ENCODE peak calls at places on chromosomes 13 and 19, in four cellular contexts. P, O, R and U are unnamed samples.

GRCh38 chr13:44120814-44121505 is 241.3 kb downstream of the LACC1 start:
- DNase-seq in P (no peak), O (no peak), R (no peak), U (no peak)

GRCh38 chr19:45419895-45420294 is 3.8 kb downstream of the ERCC1 start:
- DNase-seq in P (no peak), O (no peak), R (no peak), U (no peak)

GRCh38 chr13:31946091-31946770 is 85.3 kb upstream of the FRY start:
- DNase-seq in P (no peak), O (no peak), R (no peak), U (no peak)

GRCh38 chr13:104057851-104058250 is 991.6 kb upstream of the SLC10A2 start:
- DNase-seq in P (no peak), O (no peak), R (no peak), U (no peak)

GRCh38 chr13:106514928-106515634 is 20.4 kb downstream of the EFNB2 start:
- DNase-seq in P (no peak), O (no peak), R (no peak), U (no peak)

GRCh38 chr13:49444517-49445395 is 682 bp downstream of the SETDB2 start:
- DNase-seq in P (no peak), O (peak), R (no peak), U (no peak)

GRCh38 chr19:33752018-33752790 is 44.5 kb upstream of the KCTD15 start:
- DNase-seq in P (no peak), O (no peak), R (no peak), U (no peak)

GRCh38 chr13:106291006-106291405 is 244.5 kb downstream of the EFNB2 start:
- DNase-seq in P (no peak), O (no peak), R (no peak), U (no peak)

GRCh38 chr13:29721766-29722165 is 126.3 kb upstream of the SLC7A1 start:
- DNase-seq in P (no peak), O (no peak), R (no peak), U (no peak)